ENCODE peak calls at places on chromosomes 12 and 14, in five cellular contexts. F is H9, X is neuronal stem cell, R is H1, I is trophoblast cell. T is an unnamed sample.

GRCh38 chr14:52020866-52021717 is 31.7 kb downstream of the RTRAF start:
- DNase-seq in F (no peak), X (no peak), R (no peak), I (no peak), T (no peak)

GRCh38 chr14:82757775-82758174 is 1224.1 kb upstream of the SEL1L start:
- DNase-seq in F (no peak), X (no peak), R (no peak), I (no peak), T (no peak)

GRCh38 chr14:100816286-100816949 is 9.5 kb upstream of the MEG3 start:
- DNase-seq in F (no peak), X (no peak), R (no peak), I (no peak), T (no peak)

GRCh38 chr12:106227641-106228319 is 20.0 kb downstream of the CKAP4 start:
- DNase-seq in F (peak; percentile 11), X (no peak), R (no peak), I (peak; percentile 11), T (peak; percentile 63)

GRCh38 chr14:55581011-55581806 is 1.2 kb downstream of the KTN1 start:
- DNase-seq in F (peak; percentile 46), X (no peak), R (no peak), I (peak; percentile 94), T (peak; percentile 58)

GRCh38 chr12:4293299-4293941 is 19.9 kb downstream of the CCND2 start:
- DNase-seq in F (no peak), X (no peak), R (no peak), I (no peak), T (no peak)

GRCh38 chr12:63937381-63938168 is 93.1 kb downstream of the SRGAP1 start:
- DNase-seq in F (no peak), X (no peak), R (no peak), I (no peak), T (no peak)

GRCh38 chr12:3409662-3410061 is 81.3 kb upstream of the PRMT8 start:
- DNase-seq in F (no peak), X (no peak), R (no peak), I (no peak), T (no peak)

GRCh38 chr12:100827901-100828520 is 33.4 kb downstream of the ANO4 start:
- DNase-seq in F (no peak), X (peak; percentile 21), R (no peak), I (peak; percentile 23), T (peak; percentile 49)

GRCh38 chr14:97832734-97833133 is 1035.6 kb downstream of the VRK1 start:
- DNase-seq in F (no peak), X (no peak), R (no peak), I (no peak), T (no peak)

GRCh38 chr14:51304956-51305355 is 64.9 kb downstream of the TMX1 start:
- DNase-seq in F (no peak), X (no peak), R (no peak), I (no peak), T (peak; percentile 99)

GRCh38 chr12:81078469-81079196 is 754 bp downstream of the ACSS3 start:
- DNase-seq in F (no peak), X (no peak), R (no peak), I (no peak), T (peak; percentile 71)

GRCh38 chr14:55583942-55584468 is 4.0 kb downstream of the KTN1 start:
- DNase-seq in F (no peak), X (no peak), R (no peak), I (no peak), T (peak; percentile 41)

GRCh38 chr12:47844264-47845020 is 24.7 kb upstream of the HDAC7 start:
- DNase-seq in F (peak; percentile 35), X (no peak), R (no peak), I (no peak), T (no peak)

GRCh38 chr14:69044965-69045555 is 66.0 kb upstream of the ACTN1 start:
- DNase-seq in F (no peak), X (no peak), R (no peak), I (no peak), T (no peak)

GRCh38 chr12:4107436-4107878 is 166.1 kb upstream of the CCND2 start:
- DNase-seq in F (peak; percentile 78), X (no peak), R (peak; percentile 15), I (peak; percentile 39), T (peak; percentile 80)

GRCh38 chr12:57783861-57784260 is 1.3 kb downstream of the TSFM start:
- DNase-seq in F (no peak), X (no peak), R (no peak), I (no peak), T (no peak)

GRCh38 chr12:50013361-50014147 is 11.7 kb downstream of the RACGAP1 start:
- DNase-seq in F (no peak), X (no peak), R (no peak), I (peak; percentile 75), T (no peak)

GRCh38 chr14:65565948-65566347 is 153.4 kb downstream of the FUT8 start:
- DNase-seq in F (no peak), X (no peak), R (no peak), I (no peak), T (no peak)

GRCh38 chr12:57657744-57658143 is 24.7 kb upstream of the B4GALNT1 start:
- DNase-seq in F (no peak), X (no peak), R (no peak), I (no peak), T (no peak)

GRCh38 chr12:115375188-115375991 is 691.4 kb upstream of the TBX3 start:
- DNase-seq in F (no peak), X (no peak), R (no peak), I (no peak), T (peak; percentile 90)

GRCh38 chr14:80483331-80483730 is 272.0 kb upstream of the DIO2 start:
- DNase-seq in F (no peak), X (no peak), R (no peak), I (no peak), T (no peak)

GRCh38 chr14:97688626-97689336 is 891.6 kb downstream of the VRK1 start:
- DNase-seq in F (no peak), X (no peak), R (no peak), I (no peak), T (no peak)

DNA sequence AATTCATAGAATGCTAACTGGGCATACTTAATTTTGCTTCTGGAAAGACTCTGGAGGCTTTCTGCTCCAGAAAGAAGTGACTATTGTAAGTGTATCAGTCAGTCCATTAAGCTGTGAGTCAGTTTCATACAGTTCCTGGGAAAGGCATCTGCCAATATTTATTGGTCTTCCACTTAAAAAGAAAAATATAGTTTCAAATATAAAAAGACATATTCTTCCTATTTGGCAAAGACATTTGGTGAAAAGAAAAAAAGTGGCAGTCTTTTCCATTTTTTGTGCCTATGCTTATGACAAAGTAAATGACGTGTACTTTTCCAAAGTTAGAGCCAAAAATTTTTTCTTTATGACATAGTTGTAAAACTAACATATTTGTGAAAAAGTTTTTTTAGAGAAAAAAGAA is 12.3 kb downstream of the TMEM30B start:
- DNase-seq in F (no peak), X (no peak), R (no peak), I (no peak), T (no peak)
- H2BK12ac ChIP-seq in F (no peak overlapping the region), X (no peak overlapping the region), R (no peak overlapping the region), I (no peak overlapping the region), T (no peak overlapping the region)

DNA sequence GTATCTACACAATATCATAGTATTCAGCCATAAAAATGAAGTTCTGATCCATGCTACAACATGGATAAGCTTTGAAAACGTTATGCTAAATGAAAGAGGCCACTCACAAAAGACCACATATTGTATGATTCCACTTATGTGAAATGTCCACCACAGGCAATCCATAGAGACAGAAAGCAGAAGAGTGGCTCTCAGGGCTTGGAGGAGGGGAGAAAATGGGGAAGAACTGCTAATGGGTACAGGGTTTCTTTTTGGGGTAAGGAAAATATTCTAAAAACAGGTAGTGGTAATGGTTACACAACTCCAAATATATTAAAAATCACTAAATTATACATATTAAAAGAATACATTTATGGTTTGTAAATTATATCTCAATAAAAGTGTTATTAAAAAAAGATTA is 16.5 kb downstream of the SCNN1A start:
- DNase-seq in F (no peak), X (no peak), R (no peak), I (no peak), T (no peak)
- H3K4me1 ChIP-seq in F (no peaks in the 10 kb centered on the region), X (no peaks in the 10 kb centered on the region), R (peaks cover 3% of the 10 kb centered on the region), I (peaks cover 5% of the 10 kb centered on the region), T (peaks cover 19% of the 10 kb centered on the region)

GRCh38 chr12:52178984-52179383 is 12.8 kb downstream of the KRT80 start:
- DNase-seq in F (no peak), X (no peak), R (no peak), I (no peak), T (no peak)

GRCh38 chr12:52173526-52173925 is 18.3 kb downstream of the KRT80 start:
- DNase-seq in F (no peak), X (no peak), R (no peak), I (no peak), T (no peak)

GRCh38 chr12:52178443-52178842 is 13.4 kb downstream of the KRT80 start:
- DNase-seq in F (no peak), X (no peak), R (no peak), I (no peak), T (no peak)

GRCh38 chr12:52172956-52173355 is 18.9 kb downstream of the KRT80 start:
- DNase-seq in F (no peak), X (no peak), R (no peak), I (no peak), T (no peak)

GRCh38 chr12:52175411-52176350 is 16.1 kb downstream of the KRT80 start:
- DNase-seq in F (peak; percentile 61), X (no peak), R (no peak), I (peak; percentile 26), T (peak; percentile 58)
- H3K18ac ChIP-seq in F (no peak overlapping the region), X (peak overlapping the region; percentile 86), R (no peak overlapping the region), I (peak overlapping the region; percentile 94), T (peak overlapping the region; percentile 88)

GRCh38 chr12:56258820-56259183 is 618 bp upstream of the ANKRD52 start:
- DNase-seq in F (no peak), X (peak; percentile 9), R (no peak), I (no peak), T (no peak)
- H2BK12ac ChIP-seq in F (no peak overlapping the region), X (no peak overlapping the region), R (no peak overlapping the region), I (no peak overlapping the region), T (no peak overlapping the region)

GRCh38 chr12:93366427-93366826 is 11.3 kb upstream of the NUDT4 start:
- DNase-seq in F (no peak), X (no peak), R (no peak), I (no peak), T (no peak)

GRCh38 chr12:93361159-93361919 is 16.4 kb upstream of the NUDT4 start:
- DNase-seq in F (no peak), X (no peak), R (no peak), I (peak; percentile 46), T (no peak)

GRCh38 chr12:93368766-93369165 is 9.0 kb upstream of the NUDT4 start:
- DNase-seq in F (no peak), X (no peak), R (no peak), I (no peak), T (no peak)

GRCh38 chr12:93365616-93366015 is 12.1 kb upstream of the NUDT4 start:
- DNase-seq in F (no peak), X (no peak), R (no peak), I (no peak), T (no peak)

DNA sequence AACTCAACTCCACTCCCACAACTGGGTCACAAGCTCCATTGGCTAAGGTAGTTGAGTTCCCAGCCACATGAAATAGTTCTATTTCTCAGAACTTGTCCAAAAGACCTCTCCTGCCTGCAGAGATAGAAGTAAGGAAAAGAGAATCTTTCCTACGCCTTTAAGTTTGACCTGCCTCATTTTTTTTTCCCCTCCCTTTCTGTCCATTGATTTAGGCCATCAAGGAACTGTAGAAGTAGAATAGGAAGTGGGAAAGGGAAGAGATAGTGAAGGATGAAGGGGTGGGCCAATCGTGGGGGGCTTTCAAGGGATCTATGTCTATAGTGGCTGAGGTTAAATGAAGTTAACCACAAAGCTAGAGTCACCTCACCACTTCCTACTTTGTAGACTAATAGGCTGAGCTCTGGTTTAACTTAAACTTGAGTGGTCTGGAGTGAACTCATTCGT is 13.8 kb upstream of the NUDT4 start:
- DNase-seq in F (no peak), X (no peak), R (no peak), I (no peak), T (no peak)
- H3K4me1 ChIP-seq in F (no peaks in the 10 kb centered on the region), X (no peaks in the 10 kb centered on the region), R (no peaks in the 10 kb centered on the region), I (no peaks in the 10 kb centered on the region), T (peaks cover 3% of the 10 kb centered on the region)

GRCh38 chr12:104986022-104986941 is at the start of gene NOPCHAP1:
- DNase-seq in F (peak; percentile 96), X (peak; percentile 85), R (peak; percentile 69), I (peak; percentile 87), T (peak; percentile 91)
- H3K18ac ChIP-seq in F (peak within 1 kb of the TSS; percentile 86), X (peak within 1 kb of the TSS; percentile 99), R (peak within 1 kb of the TSS; percentile 91), I (peak within 1 kb of the TSS; percentile 88), T (peak within 1 kb of the TSS; percentile 96)

T was measured in mesenchymal stem cell.